ENCODE peak calls at places on chromosomes 7 and 10, in six cellular contexts. One of them, this sample, is unnamed.

GRCh38 chr10:29392376-29393021 is 103.6 kb downstream of the LYZL1 start:
- DNase-seq in nephron progenitor cell: peak; percentile 64
- DNase-seq in WERI-Rb-1: peak; percentile 38
- DNase-seq in HepG2: peak; percentile 54
- DNase-seq in CD8-positive, alpha-beta T cell: no peak
- DNase-seq in AG10803: peak; percentile 36
- DNase-seq in this sample: peak; percentile 59

GRCh38 chr7:99131290-99131689 is 12.6 kb downstream of the SMURF1 start:
- DNase-seq in WERI-Rb-1: no peak
- DNase-seq in CD8-positive, alpha-beta T cell: no peak
- DNase-seq in nephron progenitor cell: no peak
- DNase-seq in AG10803: no peak
- DNase-seq in HepG2: no peak
- DNase-seq in this sample: no peak

GRCh38 chr10:132628966-132629900 is 91.6 kb downstream of the INPP5A start:
- DNase-seq in HepG2: no peak
- DNase-seq in nephron progenitor cell: no peak
- DNase-seq in WERI-Rb-1: no peak
- DNase-seq in AG10803: no peak
- DNase-seq in CD8-positive, alpha-beta T cell: no peak
- DNase-seq in this sample: no peak

GRCh38 chr10:102235598-102235920 is 5.8 kb downstream of the PITX3 start:
- DNase-seq in nephron progenitor cell: no peak
- DNase-seq in CD8-positive, alpha-beta T cell: no peak
- DNase-seq in AG10803: no peak
- DNase-seq in HepG2: no peak
- DNase-seq in WERI-Rb-1: no peak
- DNase-seq in this sample: no peak

GRCh38 chr10:29319205-29319781 is 30.4 kb downstream of the LYZL1 start:
- DNase-seq in CD8-positive, alpha-beta T cell: no peak
- DNase-seq in AG10803: no peak
- DNase-seq in WERI-Rb-1: no peak
- DNase-seq in HepG2: peak; percentile 68
- DNase-seq in nephron progenitor cell: no peak
- DNase-seq in this sample: no peak

GRCh38 chr10:35765039-35765662 is 123.1 kb upstream of the FZD8 start:
- DNase-seq in nephron progenitor cell: peak; percentile 61
- DNase-seq in CD8-positive, alpha-beta T cell: no peak
- DNase-seq in HepG2: no peak
- DNase-seq in AG10803: no peak
- DNase-seq in WERI-Rb-1: no peak
- DNase-seq in this sample: no peak

GRCh38 chr7:22675917-22676343 is 51.1 kb upstream of the IL6 start:
- DNase-seq in HepG2: no peak
- DNase-seq in AG10803: peak; percentile 54
- DNase-seq in CD8-positive, alpha-beta T cell: no peak
- DNase-seq in nephron progenitor cell: no peak
- DNase-seq in WERI-Rb-1: no peak
- DNase-seq in this sample: no peak

GRCh38 chr7:92691578-92691977 is 101.4 kb upstream of the FAM133B start:
- DNase-seq in HepG2: peak; percentile 68
- DNase-seq in AG10803: peak; percentile 64
- DNase-seq in nephron progenitor cell: no peak
- DNase-seq in CD8-positive, alpha-beta T cell: no peak
- DNase-seq in WERI-Rb-1: no peak
- DNase-seq in this sample: no peak

GRCh38 chr7:105649727-105650381 is 68.6 kb upstream of the EFCAB10 start:
- DNase-seq in nephron progenitor cell: no peak
- DNase-seq in HepG2: no peak
- DNase-seq in WERI-Rb-1: no peak
- DNase-seq in CD8-positive, alpha-beta T cell: no peak
- DNase-seq in AG10803: peak; percentile 75
- DNase-seq in this sample: no peak

GRCh38 chr7:3321206-3321605 is 20.2 kb downstream of the SDK1 start:
- DNase-seq in AG10803: no peak
- DNase-seq in HepG2: peak; percentile 6
- DNase-seq in CD8-positive, alpha-beta T cell: no peak
- DNase-seq in nephron progenitor cell: no peak
- DNase-seq in WERI-Rb-1: no peak
- DNase-seq in this sample: no peak

GRCh38 chr10:127999291-127999690 is 92.4 kb downstream of the PTPRE start:
- DNase-seq in nephron progenitor cell: no peak
- DNase-seq in HepG2: no peak
- DNase-seq in CD8-positive, alpha-beta T cell: no peak
- DNase-seq in WERI-Rb-1: no peak
- DNase-seq in AG10803: no peak
- DNase-seq in this sample: no peak

GRCh38 chr10:30553625-30554442 is 75.7 kb downstream of the LYZL2 start:
- DNase-seq in CD8-positive, alpha-beta T cell: no peak
- DNase-seq in nephron progenitor cell: peak; percentile 32
- DNase-seq in WERI-Rb-1: no peak
- DNase-seq in HepG2: peak; percentile 57
- DNase-seq in AG10803: peak; percentile 54
- DNase-seq in this sample: peak; percentile 28

GRCh38 chr7:127833641-127834040 is 181.6 kb downstream of the SND1 start:
- DNase-seq in AG10803: peak; percentile 31
- DNase-seq in CD8-positive, alpha-beta T cell: no peak
- DNase-seq in HepG2: no peak
- DNase-seq in WERI-Rb-1: no peak
- DNase-seq in nephron progenitor cell: no peak
- DNase-seq in this sample: no peak

GRCh38 chr10:27792191-27792590 is 46.6 kb upstream of the MKX start:
- DNase-seq in AG10803: peak; percentile 12
- DNase-seq in nephron progenitor cell: no peak
- DNase-seq in HepG2: no peak
- DNase-seq in CD8-positive, alpha-beta T cell: no peak
- DNase-seq in WERI-Rb-1: no peak
- DNase-seq in this sample: no peak

GRCh38 chr10:27799046-27799445 is 53.4 kb upstream of the MKX start:
- DNase-seq in nephron progenitor cell: no peak
- DNase-seq in AG10803: no peak
- DNase-seq in HepG2: no peak
- DNase-seq in CD8-positive, alpha-beta T cell: no peak
- DNase-seq in WERI-Rb-1: no peak
- DNase-seq in this sample: no peak

DNA sequence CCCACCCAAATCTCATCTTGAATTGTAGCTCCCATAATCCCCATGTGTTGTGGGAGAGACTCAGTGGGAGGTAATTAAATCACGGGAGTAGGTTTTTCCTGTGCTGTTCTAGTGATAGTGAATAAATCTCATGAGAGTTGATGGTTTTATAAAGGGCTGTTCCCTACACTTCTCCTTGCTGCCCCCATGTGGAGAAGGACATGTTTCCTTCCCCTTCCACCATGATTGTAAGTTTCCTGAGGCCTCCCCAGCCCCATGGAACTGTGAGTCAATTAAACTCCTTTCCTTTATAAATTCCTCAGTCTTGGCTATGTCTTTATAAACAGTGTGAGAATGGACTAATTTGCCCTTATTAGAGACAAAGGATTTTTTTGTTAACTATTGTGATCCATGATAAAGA is 48.5 kb upstream of the MKX start:
- DNase-seq in AG10803: peak; percentile 26
- DNase-seq in nephron progenitor cell: peak; percentile 5
- DNase-seq in CD8-positive, alpha-beta T cell: no peak
- DNase-seq in HepG2: no peak
- DNase-seq in WERI-Rb-1: no peak
- DNase-seq in this sample: no peak
- TF ChIP-seq CTCF in AG10803: peak; percentile 46
- TF ChIP-seq CTCF in nephron progenitor cell: no peak
- TF ChIP-seq CTCF in CD8-positive, alpha-beta T cell: no peak
- TF ChIP-seq CTCF in HepG2: peak; percentile 17
- TF ChIP-seq CTCF in WERI-Rb-1: no peak
- TF ChIP-seq CTCF in this sample: peak; percentile 41

GRCh38 chr7:51290702-51291290 is 25.8 kb downstream of the COBL start:
- DNase-seq in nephron progenitor cell: no peak
- DNase-seq in CD8-positive, alpha-beta T cell: no peak
- DNase-seq in WERI-Rb-1: no peak
- DNase-seq in HepG2: no peak
- DNase-seq in AG10803: no peak
- DNase-seq in this sample: no peak
- TF ChIP-seq CTCF in nephron progenitor cell: no peak
- TF ChIP-seq CTCF in CD8-positive, alpha-beta T cell: no peak
- TF ChIP-seq CTCF in WERI-Rb-1: no peak
- TF ChIP-seq CTCF in HepG2: no peak
- TF ChIP-seq CTCF in AG10803: no peak
- TF ChIP-seq CTCF in this sample: no peak

GRCh38 chr10:1074748-1075358 is 18.7 kb downstream of the WDR37 start:
- DNase-seq in CD8-positive, alpha-beta T cell: no peak
- DNase-seq in WERI-Rb-1: no peak
- DNase-seq in HepG2: no peak
- DNase-seq in AG10803: no peak
- DNase-seq in nephron progenitor cell: no peak
- DNase-seq in this sample: no peak
- TF ChIP-seq CTCF in CD8-positive, alpha-beta T cell: peak; percentile 18
- TF ChIP-seq CTCF in WERI-Rb-1: no peak
- TF ChIP-seq CTCF in HepG2: peak; percentile 31
- TF ChIP-seq CTCF in AG10803: peak; percentile 18
- TF ChIP-seq CTCF in nephron progenitor cell: no peak
- TF ChIP-seq CTCF in this sample: peak; percentile 44

DNA sequence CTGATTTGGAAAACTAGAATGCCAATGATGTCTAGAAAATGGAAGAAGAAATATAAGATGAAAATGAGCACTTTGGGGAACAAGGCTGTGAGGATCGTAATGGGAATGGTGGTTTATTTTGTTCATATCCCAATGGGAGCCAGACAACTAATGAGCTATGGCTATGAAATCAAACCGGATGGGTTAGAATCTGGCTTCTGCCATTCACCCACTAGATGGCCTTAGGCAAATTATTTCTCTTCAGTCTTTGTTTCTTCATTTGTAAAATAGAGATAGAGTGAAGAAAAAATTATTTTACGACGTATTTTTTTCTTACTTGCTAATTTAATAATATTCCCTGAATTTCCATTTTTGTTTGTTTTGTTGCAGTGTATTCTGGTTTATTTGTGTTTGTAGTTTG is 572.1 kb upstream of the IGFBP3 start:
- DNase-seq in AG10803: no peak
- DNase-seq in HepG2: no peak
- DNase-seq in nephron progenitor cell: no peak
- DNase-seq in WERI-Rb-1: no peak
- DNase-seq in CD8-positive, alpha-beta T cell: no peak
- DNase-seq in this sample: no peak
- TF ChIP-seq CTCF in AG10803: no peak
- TF ChIP-seq CTCF in HepG2: no peak
- TF ChIP-seq CTCF in nephron progenitor cell: no peak
- TF ChIP-seq CTCF in WERI-Rb-1: no peak
- TF ChIP-seq CTCF in CD8-positive, alpha-beta T cell: no peak
- TF ChIP-seq CTCF in this sample: peak; percentile 14

GRCh38 chr10:65898055-65898454 is 1027.8 kb upstream of the LRRTM3 start:
- DNase-seq in HepG2: no peak
- DNase-seq in CD8-positive, alpha-beta T cell: no peak
- DNase-seq in WERI-Rb-1: no peak
- DNase-seq in nephron progenitor cell: no peak
- DNase-seq in AG10803: no peak
- DNase-seq in this sample: no peak
- TF ChIP-seq CTCF in HepG2: no peak
- TF ChIP-seq CTCF in CD8-positive, alpha-beta T cell: no peak
- TF ChIP-seq CTCF in WERI-Rb-1: no peak
- TF ChIP-seq CTCF in nephron progenitor cell: no peak
- TF ChIP-seq CTCF in AG10803: no peak
- TF ChIP-seq CTCF in this sample: no peak

GRCh38 chr10:123893651-123894050 is 2.0 kb upstream of the CPXM2 start:
- DNase-seq in CD8-positive, alpha-beta T cell: no peak
- DNase-seq in AG10803: no peak
- DNase-seq in WERI-Rb-1: no peak
- DNase-seq in nephron progenitor cell: no peak
- DNase-seq in HepG2: no peak
- DNase-seq in this sample: no peak

GRCh38 chr10:123891147-123892011 is at the start of gene CPXM2:
- DNase-seq in CD8-positive, alpha-beta T cell: no peak
- DNase-seq in AG10803: peak; percentile 35
- DNase-seq in WERI-Rb-1: no peak
- DNase-seq in nephron progenitor cell: peak; percentile 42
- DNase-seq in HepG2: no peak
- DNase-seq in this sample: no peak

GRCh38 chr10:123901621-123902020 is 10.0 kb upstream of the CPXM2 start:
- DNase-seq in WERI-Rb-1: no peak
- DNase-seq in HepG2: no peak
- DNase-seq in CD8-positive, alpha-beta T cell: no peak
- DNase-seq in nephron progenitor cell: no peak
- DNase-seq in AG10803: no peak
- DNase-seq in this sample: no peak

GRCh38 chr10:123896217-123896927 is 4.8 kb upstream of the CPXM2 start:
- DNase-seq in WERI-Rb-1: no peak
- DNase-seq in AG10803: peak; percentile 29
- DNase-seq in nephron progenitor cell: no peak
- DNase-seq in CD8-positive, alpha-beta T cell: no peak
- DNase-seq in HepG2: no peak
- DNase-seq in this sample: no peak

DNA sequence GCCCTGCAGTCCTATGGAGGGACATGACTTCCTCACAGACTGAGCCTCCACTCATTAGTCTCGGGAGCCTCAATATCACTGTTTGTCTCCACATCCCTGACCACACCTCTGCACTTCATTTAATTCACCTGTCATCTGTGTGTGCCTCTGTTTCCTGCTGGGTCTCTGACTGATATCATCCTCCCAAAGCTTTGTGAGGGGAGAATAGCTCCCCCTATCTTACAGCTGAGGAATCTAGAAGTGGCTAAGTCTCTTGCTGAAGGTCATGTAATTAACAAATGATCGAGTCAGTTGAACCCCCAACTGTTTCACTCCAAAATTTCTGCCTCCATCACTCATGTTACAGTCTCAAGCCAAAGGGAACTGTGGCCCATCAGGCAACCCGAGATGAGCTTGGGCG is 5.5 kb upstream of the CPXM2 start:
- DNase-seq in CD8-positive, alpha-beta T cell: no peak
- DNase-seq in WERI-Rb-1: no peak
- DNase-seq in HepG2: no peak
- DNase-seq in AG10803: no peak
- DNase-seq in nephron progenitor cell: no peak
- DNase-seq in this sample: no peak
- TF ChIP-seq CTCF in CD8-positive, alpha-beta T cell: no peak
- TF ChIP-seq CTCF in WERI-Rb-1: peak; percentile 32
- TF ChIP-seq CTCF in HepG2: no peak
- TF ChIP-seq CTCF in AG10803: peak; percentile 22
- TF ChIP-seq CTCF in nephron progenitor cell: no peak
- TF ChIP-seq CTCF in this sample: peak; percentile 40

DNA sequence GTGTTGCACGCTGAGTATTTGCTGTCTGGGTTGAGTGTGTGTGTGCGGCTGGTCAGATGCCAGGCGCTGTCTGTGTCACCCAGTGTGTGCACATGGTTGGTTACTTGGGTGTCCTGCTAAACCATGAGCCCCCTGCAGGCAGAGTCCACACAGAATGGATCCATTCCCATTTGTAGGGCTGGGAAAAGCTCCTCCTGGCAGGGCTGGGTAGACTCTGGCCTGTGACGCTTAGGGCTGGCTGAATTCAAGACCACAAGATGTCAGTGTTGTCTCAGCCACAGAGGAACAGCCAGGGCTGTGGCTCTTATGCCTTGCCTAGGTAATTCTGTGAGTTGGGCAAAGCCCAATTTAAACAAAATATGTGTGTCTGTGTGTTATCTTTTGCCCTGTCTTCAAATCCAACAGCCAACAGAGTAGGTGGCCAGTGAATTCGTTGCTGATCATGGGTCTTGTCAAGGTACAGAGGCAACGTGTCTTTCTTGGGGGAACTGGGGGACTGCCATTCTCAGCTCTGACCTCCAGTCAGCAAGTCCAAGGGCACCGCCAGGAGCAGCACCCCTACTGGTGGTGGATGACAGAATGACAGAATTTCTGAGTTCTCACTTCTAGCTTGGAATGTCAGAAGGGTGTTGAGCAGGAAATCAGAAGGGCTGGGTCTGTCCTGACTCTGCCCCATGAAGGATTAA is 285.1 kb downstream of the CCSER2 start:
- DNase-seq in WERI-Rb-1: peak; percentile 85
- DNase-seq in AG10803: no peak
- DNase-seq in nephron progenitor cell: peak; percentile 57
- DNase-seq in CD8-positive, alpha-beta T cell: no peak
- DNase-seq in HepG2: peak; percentile 77
- DNase-seq in this sample: peak; percentile 37
- TF ChIP-seq CTCF in WERI-Rb-1: peak; percentile 83
- TF ChIP-seq CTCF in AG10803: no peak
- TF ChIP-seq CTCF in nephron progenitor cell: peak; percentile 70
- TF ChIP-seq CTCF in CD8-positive, alpha-beta T cell: no peak
- TF ChIP-seq CTCF in HepG2: peak; percentile 87
- TF ChIP-seq CTCF in this sample: peak; percentile 70

This sample was measured in neural crest cell.